ENCODE peak calls at places on chromosomes 7 and 10, in nine cellular contexts. N, J, S, K, D, Z, W, L and P are unnamed samples.

GRCh38 chr7:103687272-103687671 is 241.3 kb upstream of the SLC26A5 start:
- DNase-seq in Z (no peak), L (no peak), W (no peak), N (no peak), D (no peak), S (no peak), K (no peak), J (no peak), P (no peak)

GRCh38 chr7:138459300-138460175 is 521 bp upstream of the TRIM24 start:
- DNase-seq in Z (peak), D (peak), J (peak), S (peak), W (no peak), L (peak), N (peak), K (no peak), P (peak)

GRCh38 chr7:140304071-140304799 is 94.1 kb downstream of the SLC37A3 start:
- DNase-seq in L (no peak), S (no peak), Z (no peak), D (peak), W (peak), N (peak), J (no peak), K (peak), P (no peak)

GRCh38 chr7:152336754-152337368 is 98.9 kb downstream of the KMT2C start:
- DNase-seq in S (peak), D (peak), N (peak), Z (peak), L (no peak), J (peak), K (peak), W (peak), P (no peak)

GRCh38 chr7:27533777-27534176 is 128.9 kb downstream of the HIBADH start:
- DNase-seq in L (no peak), K (peak), N (no peak), J (no peak), S (no peak), Z (no peak), W (no peak), D (no peak), P (no peak)

GRCh38 chr10:89217057-89217990 is 10.2 kb upstream of the CH25H start:
- DNase-seq in K (peak), D (peak), Z (peak), S (peak), L (no peak), W (peak), J (peak), N (peak), P (peak)

GRCh38 chr7:150378115-150378852 is 846 bp upstream of the ZNF775 start:
- DNase-seq in N (peak), L (no peak), S (peak), W (peak), J (peak), D (peak), K (peak), Z (peak), P (peak)

GRCh38 chr7:111760043-111760442 is 197.8 kb upstream of the IMMP2L start:
- DNase-seq in J (no peak), S (no peak), N (no peak), D (no peak), W (no peak), Z (no peak), L (no peak), K (no peak), P (no peak)

GRCh38 chr10:84026821-84027257 is 112.5 kb upstream of the GHITM start:
- DNase-seq in S (no peak), N (peak), K (peak), Z (peak), D (peak), J (no peak), L (no peak), W (no peak), P (no peak)

GRCh38 chr7:389911-390601 is 100.1 kb downstream of the FOXL3 start:
- DNase-seq in N (no peak), Z (no peak), S (no peak), L (no peak), D (no peak), W (no peak), K (no peak), J (no peak), P (peak)

GRCh38 chr7:46003896-46004875 is 83.1 kb upstream of the IGFBP3 start:
- DNase-seq in W (peak), S (peak), Z (peak), J (no peak), K (peak), D (no peak), L (peak), N (peak), P (no peak)

GRCh38 chr7:36723951-36724664 is at the start of gene AOAH:
- DNase-seq in J (peak), D (peak), K (no peak), N (no peak), W (no peak), Z (no peak), S (no peak), L (no peak), P (peak)

GRCh38 chr7:10412426-10413019 is 561.1 kb upstream of the PHF14 start:
- DNase-seq in W (no peak), Z (peak), D (peak), J (peak), L (no peak), N (peak), K (peak), S (peak), P (no peak)

GRCh38 chr10:8116926-8117493 is 62.5 kb downstream of the GATA3 start:
- DNase-seq in S (no peak), N (no peak), W (no peak), D (no peak), L (no peak), Z (no peak), K (no peak), J (no peak), P (no peak)

GRCh38 chr10:21673668-21674067 is 139.6 kb downstream of the MLLT10 start:
- DNase-seq in L (no peak), N (no peak), K (no peak), Z (no peak), W (no peak), J (no peak), S (no peak), D (no peak), P (no peak)

GRCh38 chr10:113474756-113475155 is 78.1 kb upstream of the HABP2 start:
- DNase-seq in W (no peak), J (no peak), N (no peak), Z (no peak), S (no peak), K (no peak), D (no peak), L (no peak), P (no peak)

GRCh38 chr7:111082351-111082750 is 8.6 kb upstream of the LRRN3 start:
- DNase-seq in K (peak), W (no peak), D (no peak), J (no peak), Z (no peak), L (no peak), N (no peak), S (peak), P (no peak)

GRCh38 chr10:49564461-49565009 is 25.6 kb upstream of the ERCC6 start:
- DNase-seq in K (peak), S (no peak), L (no peak), N (no peak), Z (no peak), W (no peak), J (no peak), D (no peak), P (no peak)

GRCh38 chr10:13056461-13057077 is 43.4 kb upstream of the OPTN start:
- DNase-seq in J (no peak), N (no peak), L (no peak), Z (peak), D (no peak), S (peak), K (peak), W (no peak), P (no peak)

GRCh38 chr10:72072639-72073038 is 15.7 kb downstream of the SPOCK2 start:
- DNase-seq in K (no peak), D (no peak), N (no peak), J (no peak), S (no peak), W (no peak), Z (no peak), L (no peak), P (no peak)

GRCh38 chr10:102985811-102986210 is 67.7 kb downstream of the CNNM2 start:
- DNase-seq in L (no peak), W (no peak), S (no peak), J (no peak), K (no peak), D (no peak), N (no peak), Z (no peak), P (no peak)

GRCh38 chr7:30575910-30576309 is 18.8 kb upstream of the GARS1 start:
- DNase-seq in K (no peak), S (no peak), N (no peak), J (no peak), Z (no peak), L (no peak), W (no peak), D (no peak), P (no peak)